ENCODE peak calls at places on chromosomes 6 and 20, in eight cellular contexts. One of them, this sample, is unnamed.

GRCh38 chr20:20368414-20369352 is 779 bp downstream of the INSM1 start:
- DNase-seq in A673: peak; percentile 22
- DNase-seq in left ventricle myocardium inferior: no peak
- DNase-seq in mucosa of descending colon: no peak
- DNase-seq in cardiac fibroblast: no peak
- DNase-seq in AG04450: no peak
- DNase-seq in cardiac muscle cell: no peak
- DNase-seq in OCI-LY7: no peak
- DNase-seq in this sample: no peak

GRCh38 chr20:13424174-13424833 is 203.2 kb downstream of the ISM1 start:
- DNase-seq in left ventricle myocardium inferior: no peak
- DNase-seq in OCI-LY7: no peak
- DNase-seq in cardiac fibroblast: no peak
- DNase-seq in AG04450: no peak
- DNase-seq in mucosa of descending colon: no peak
- DNase-seq in A673: no peak
- DNase-seq in cardiac muscle cell: no peak
- DNase-seq in this sample: no peak

GRCh38 chr6:33696538-33697518 is 14.7 kb downstream of the UQCC2 start:
- DNase-seq in left ventricle myocardium inferior: peak; percentile 60
- DNase-seq in AG04450: peak; percentile 15
- DNase-seq in cardiac fibroblast: peak; percentile 87
- DNase-seq in A673: peak; percentile 94
- DNase-seq in cardiac muscle cell: peak; percentile 88
- DNase-seq in OCI-LY7: peak; percentile 80
- DNase-seq in mucosa of descending colon: no peak
- DNase-seq in this sample: peak; percentile 44

GRCh38 chr20:24437322-24438090 is 31.9 kb upstream of the SYNDIG1 start:
- DNase-seq in cardiac muscle cell: no peak
- DNase-seq in A673: no peak
- DNase-seq in mucosa of descending colon: no peak
- DNase-seq in OCI-LY7: no peak
- DNase-seq in AG04450: no peak
- DNase-seq in left ventricle myocardium inferior: no peak
- DNase-seq in cardiac fibroblast: no peak
- DNase-seq in this sample: no peak

GRCh38 chr6:23456396-23456795 is 669.6 kb upstream of the NRSN1 start:
- DNase-seq in OCI-LY7: no peak
- DNase-seq in cardiac muscle cell: no peak
- DNase-seq in mucosa of descending colon: no peak
- DNase-seq in cardiac fibroblast: no peak
- DNase-seq in AG04450: no peak
- DNase-seq in left ventricle myocardium inferior: no peak
- DNase-seq in A673: no peak
- DNase-seq in this sample: no peak

GRCh38 chr6:169795196-169795595 is 43.8 kb downstream of the ERMARD start:
- DNase-seq in cardiac fibroblast: no peak
- DNase-seq in left ventricle myocardium inferior: no peak
- DNase-seq in cardiac muscle cell: no peak
- DNase-seq in OCI-LY7: no peak
- DNase-seq in mucosa of descending colon: no peak
- DNase-seq in A673: no peak
- DNase-seq in AG04450: no peak
- DNase-seq in this sample: no peak

GRCh38 chr20:33415948-33416347 is 14.6 kb upstream of the CDK5RAP1 start:
- DNase-seq in OCI-LY7: peak; percentile 62
- DNase-seq in AG04450: no peak
- DNase-seq in left ventricle myocardium inferior: peak; percentile 39
- DNase-seq in cardiac fibroblast: peak; percentile 63
- DNase-seq in cardiac muscle cell: peak; percentile 62
- DNase-seq in mucosa of descending colon: no peak
- DNase-seq in A673: peak; percentile 45
- DNase-seq in this sample: peak; percentile 51

GRCh38 chr20:61317966-61318520 is 66.0 kb downstream of the CDH4 start:
- DNase-seq in OCI-LY7: no peak
- DNase-seq in mucosa of descending colon: no peak
- DNase-seq in cardiac fibroblast: no peak
- DNase-seq in cardiac muscle cell: no peak
- DNase-seq in left ventricle myocardium inferior: no peak
- DNase-seq in AG04450: no peak
- DNase-seq in A673: no peak
- DNase-seq in this sample: no peak

GRCh38 chr6:162538643-162539064 is 188.9 kb downstream of the PRKN start:
- DNase-seq in left ventricle myocardium inferior: peak; percentile 85
- DNase-seq in cardiac fibroblast: no peak
- DNase-seq in AG04450: no peak
- DNase-seq in OCI-LY7: no peak
- DNase-seq in mucosa of descending colon: no peak
- DNase-seq in cardiac muscle cell: peak; percentile 2
- DNase-seq in A673: peak; percentile 1
- DNase-seq in this sample: peak; percentile 0

GRCh38 chr20:4130404-4131189 is 115.2 kb upstream of the RNF24 start:
- DNase-seq in mucosa of descending colon: no peak
- DNase-seq in cardiac fibroblast: peak; percentile 76
- DNase-seq in A673: no peak
- DNase-seq in left ventricle myocardium inferior: no peak
- DNase-seq in OCI-LY7: no peak
- DNase-seq in cardiac muscle cell: peak; percentile 64
- DNase-seq in AG04450: no peak
- DNase-seq in this sample: peak; percentile 77

GRCh38 chr6:30452736-30453507 is 36.4 kb upstream of the HLA-E start:
- DNase-seq in mucosa of descending colon: no peak
- DNase-seq in cardiac muscle cell: no peak
- DNase-seq in OCI-LY7: no peak
- DNase-seq in A673: no peak
- DNase-seq in AG04450: no peak
- DNase-seq in cardiac fibroblast: no peak
- DNase-seq in left ventricle myocardium inferior: no peak
- DNase-seq in this sample: no peak

GRCh38 chr6:30447237-30447636 is 42.1 kb upstream of the HLA-E start:
- DNase-seq in cardiac muscle cell: peak; percentile 21
- DNase-seq in cardiac fibroblast: peak; percentile 10
- DNase-seq in A673: peak; percentile 65
- DNase-seq in OCI-LY7: no peak
- DNase-seq in left ventricle myocardium inferior: no peak
- DNase-seq in mucosa of descending colon: no peak
- DNase-seq in AG04450: no peak
- DNase-seq in this sample: no peak

GRCh38 chr6:30446259-30446658 is 43.0 kb upstream of the HLA-E start:
- DNase-seq in cardiac muscle cell: no peak
- DNase-seq in cardiac fibroblast: no peak
- DNase-seq in A673: no peak
- DNase-seq in mucosa of descending colon: no peak
- DNase-seq in left ventricle myocardium inferior: no peak
- DNase-seq in OCI-LY7: no peak
- DNase-seq in AG04450: no peak
- DNase-seq in this sample: no peak

GRCh38 chr6:30450908-30451818 is 38.1 kb upstream of the HLA-E start:
- DNase-seq in A673: no peak
- DNase-seq in mucosa of descending colon: peak; percentile 65
- DNase-seq in cardiac muscle cell: peak; percentile 72
- DNase-seq in AG04450: peak; percentile 18
- DNase-seq in OCI-LY7: no peak
- DNase-seq in left ventricle myocardium inferior: peak; percentile 44
- DNase-seq in cardiac fibroblast: peak; percentile 44
- DNase-seq in this sample: peak; percentile 70

DNA sequence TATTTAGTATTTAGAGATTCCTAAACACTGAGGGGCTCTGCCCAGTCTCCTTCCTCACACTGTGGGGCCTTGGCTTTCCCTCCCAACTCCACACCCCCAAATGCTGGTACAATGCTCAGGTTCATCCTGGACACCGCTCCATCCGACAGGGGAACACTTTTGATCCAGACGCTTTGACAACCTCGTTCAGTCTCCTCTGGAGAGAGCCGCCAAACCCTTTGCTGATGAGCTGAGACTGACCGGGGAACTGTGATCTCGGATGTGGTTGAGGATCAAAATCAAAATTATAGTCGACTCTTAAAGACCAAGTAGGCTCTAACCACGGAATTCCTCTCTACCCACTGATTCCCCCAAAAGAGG is 38.8 kb upstream of the HLA-E start:
- DNase-seq in cardiac fibroblast: no peak
- DNase-seq in cardiac muscle cell: no peak
- DNase-seq in AG04450: no peak
- DNase-seq in left ventricle myocardium inferior: no peak
- DNase-seq in mucosa of descending colon: no peak
- DNase-seq in A673: no peak
- DNase-seq in OCI-LY7: no peak
- DNase-seq in this sample: no peak
- H3K4me3 ChIP-seq in cardiac fibroblast: no peak overlapping the region
- H3K4me3 ChIP-seq in cardiac muscle cell: no peak overlapping the region
- H3K4me3 ChIP-seq in AG04450: peak overlapping the region; percentile 29
- H3K4me3 ChIP-seq in left ventricle myocardium inferior: peak overlapping the region; percentile 39
- H3K4me3 ChIP-seq in mucosa of descending colon: no peak overlapping the region
- H3K4me3 ChIP-seq in A673: no peak overlapping the region
- H3K4me3 ChIP-seq in OCI-LY7: no peak overlapping the region
- H3K4me3 ChIP-seq in this sample: no peak overlapping the region

GRCh38 chr20:44449864-44450263 is 25.8 kb upstream of the TTPAL start:
- DNase-seq in A673: no peak
- DNase-seq in cardiac fibroblast: no peak
- DNase-seq in left ventricle myocardium inferior: no peak
- DNase-seq in cardiac muscle cell: no peak
- DNase-seq in mucosa of descending colon: no peak
- DNase-seq in AG04450: no peak
- DNase-seq in OCI-LY7: no peak
- DNase-seq in this sample: no peak

GRCh38 chr20:44450279-44450937 is 25.3 kb upstream of the TTPAL start:
- DNase-seq in mucosa of descending colon: no peak
- DNase-seq in cardiac fibroblast: no peak
- DNase-seq in cardiac muscle cell: no peak
- DNase-seq in left ventricle myocardium inferior: no peak
- DNase-seq in A673: no peak
- DNase-seq in OCI-LY7: no peak
- DNase-seq in AG04450: no peak
- DNase-seq in this sample: no peak

GRCh38 chr20:44450938-44451450 is 24.7 kb upstream of the TTPAL start:
- DNase-seq in cardiac fibroblast: no peak
- DNase-seq in A673: no peak
- DNase-seq in left ventricle myocardium inferior: no peak
- DNase-seq in cardiac muscle cell: no peak
- DNase-seq in OCI-LY7: no peak
- DNase-seq in AG04450: no peak
- DNase-seq in mucosa of descending colon: no peak
- DNase-seq in this sample: no peak

GRCh38 chr20:44447827-44448419 is 27.8 kb upstream of the TTPAL start:
- DNase-seq in mucosa of descending colon: no peak
- DNase-seq in cardiac muscle cell: no peak
- DNase-seq in left ventricle myocardium inferior: no peak
- DNase-seq in cardiac fibroblast: no peak
- DNase-seq in OCI-LY7: no peak
- DNase-seq in A673: no peak
- DNase-seq in AG04450: no peak
- DNase-seq in this sample: no peak

DNA sequence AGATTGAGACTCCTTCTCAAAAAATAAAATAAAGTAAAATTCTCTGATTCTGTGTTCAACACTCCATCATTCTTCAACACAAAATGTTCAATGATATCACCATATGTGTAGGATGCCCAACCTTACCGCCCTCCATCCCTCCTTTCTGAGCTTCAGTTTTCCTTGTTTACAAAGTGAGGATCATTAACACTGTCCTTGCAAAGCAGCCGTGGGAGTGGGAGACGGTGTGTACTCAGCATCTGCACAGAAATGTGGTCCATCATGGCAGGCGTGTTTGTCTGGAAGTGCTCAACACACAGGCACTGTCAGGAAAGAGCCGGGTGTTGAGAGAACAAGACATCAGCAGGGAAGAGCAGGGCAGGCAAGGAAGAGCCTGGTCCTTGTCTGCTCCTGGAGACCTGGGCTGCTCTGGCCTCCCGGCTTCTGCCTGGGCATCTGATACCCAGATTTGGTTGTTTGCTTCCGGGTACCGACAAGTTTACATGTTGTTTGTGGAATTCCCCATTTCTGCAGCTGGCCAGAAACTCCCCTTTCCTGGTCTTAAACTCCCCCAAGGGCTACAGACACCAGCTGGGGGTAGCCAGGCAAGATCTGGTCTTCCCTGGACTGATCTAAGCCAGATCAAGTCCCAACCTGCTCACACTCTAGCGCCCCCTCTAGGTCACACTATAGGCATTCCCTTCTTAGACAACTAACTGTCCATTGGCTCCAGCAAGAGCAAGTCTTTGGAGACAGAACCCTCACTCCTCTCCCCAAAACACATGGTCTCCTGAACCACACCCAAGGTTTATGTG is 26.7 kb upstream of the TTPAL start:
- DNase-seq in AG04450: no peak
- DNase-seq in left ventricle myocardium inferior: no peak
- DNase-seq in OCI-LY7: peak; percentile 24
- DNase-seq in mucosa of descending colon: no peak
- DNase-seq in cardiac muscle cell: peak; percentile 31
- DNase-seq in A673: peak; percentile 46
- DNase-seq in cardiac fibroblast: peak; percentile 28
- DNase-seq in this sample: peak; percentile 20
- TF ChIP-seq CTCF in AG04450: peak; percentile 15
- TF ChIP-seq CTCF in left ventricle myocardium inferior: no peak
- TF ChIP-seq CTCF in OCI-LY7: peak; percentile 71
- TF ChIP-seq CTCF in mucosa of descending colon: no peak
- TF ChIP-seq CTCF in cardiac muscle cell: peak; percentile 42
- TF ChIP-seq CTCF in A673: peak; percentile 66
- TF ChIP-seq CTCF in cardiac fibroblast: peak; percentile 40
- TF ChIP-seq CTCF in this sample: peak; percentile 41

DNA sequence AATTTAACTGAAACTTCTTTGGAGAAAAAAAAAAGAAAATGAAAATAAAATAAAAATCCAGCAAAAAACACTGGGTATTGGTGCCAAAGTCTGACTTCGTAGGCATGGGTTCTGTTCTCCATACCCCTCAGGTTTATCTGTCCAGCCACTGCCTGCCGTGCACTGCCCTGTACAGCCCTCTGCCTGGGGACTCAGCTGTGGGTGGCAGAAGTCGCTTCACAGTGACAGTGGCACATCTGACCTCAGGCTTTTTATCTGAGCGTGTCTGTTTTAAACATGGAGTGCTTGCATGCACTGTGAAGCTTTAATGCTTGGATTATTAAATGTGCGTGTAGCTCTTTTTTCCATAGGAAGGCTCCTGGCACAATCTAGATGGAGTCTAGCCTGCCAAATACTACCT is 375.4 kb downstream of the UTRN start:
- DNase-seq in A673: no peak
- DNase-seq in left ventricle myocardium inferior: no peak
- DNase-seq in cardiac muscle cell: no peak
- DNase-seq in AG04450: no peak
- DNase-seq in cardiac fibroblast: no peak
- DNase-seq in mucosa of descending colon: peak; percentile 55
- DNase-seq in OCI-LY7: no peak
- DNase-seq in this sample: no peak
- H3K4me3 ChIP-seq in A673: no peak overlapping the region
- H3K4me3 ChIP-seq in left ventricle myocardium inferior: no peak overlapping the region
- H3K4me3 ChIP-seq in cardiac muscle cell: no peak overlapping the region
- H3K4me3 ChIP-seq in AG04450: no peak overlapping the region
- H3K4me3 ChIP-seq in cardiac fibroblast: no peak overlapping the region
- H3K4me3 ChIP-seq in mucosa of descending colon: no peak overlapping the region
- H3K4me3 ChIP-seq in OCI-LY7: no peak overlapping the region
- H3K4me3 ChIP-seq in this sample: no peak overlapping the region

DNA sequence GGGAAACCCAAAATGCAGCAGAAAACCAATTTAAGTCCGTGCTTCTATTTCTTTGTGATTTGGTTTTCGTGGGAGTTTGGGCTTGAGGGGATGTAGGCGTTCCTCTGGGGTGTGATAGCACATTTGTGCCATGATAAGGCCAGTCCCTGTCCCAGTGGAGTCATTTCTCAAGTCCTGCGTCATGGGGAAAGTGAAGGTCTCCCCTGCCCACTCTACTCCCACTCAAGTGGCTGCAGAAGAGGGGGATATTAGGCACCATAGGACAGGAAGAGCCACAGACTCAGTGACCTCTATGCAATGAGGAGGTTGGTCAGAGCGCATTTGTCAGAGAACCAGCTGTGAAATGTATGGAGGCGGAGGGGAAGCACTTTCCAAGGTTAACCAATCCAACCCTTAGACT is 52.0 kb upstream of the EDN1 start:
- DNase-seq in OCI-LY7: no peak
- DNase-seq in A673: no peak
- DNase-seq in cardiac fibroblast: no peak
- DNase-seq in cardiac muscle cell: no peak
- DNase-seq in left ventricle myocardium inferior: no peak
- DNase-seq in AG04450: no peak
- DNase-seq in mucosa of descending colon: no peak
- DNase-seq in this sample: no peak
- TF ChIP-seq CTCF in OCI-LY7: no peak
- TF ChIP-seq CTCF in A673: no peak
- TF ChIP-seq CTCF in cardiac fibroblast: no peak
- TF ChIP-seq CTCF in cardiac muscle cell: no peak
- TF ChIP-seq CTCF in left ventricle myocardium inferior: no peak
- TF ChIP-seq CTCF in AG04450: no peak
- TF ChIP-seq CTCF in mucosa of descending colon: no peak
- TF ChIP-seq CTCF in this sample: no peak

This sample was measured in fibroblast of villous mesenchyme.